ENCODE peak calls at places on chromosomes 3 and 15, in nine cellular contexts. X, V, A, W, C, Q, M, J and H are unnamed samples.
A peak's percentile ranks its signal among the peaks of the same experiment; 100 is the strongest.

GRCh38 chr3:59734061-59734460 is 684.2 kb upstream of the CFAP20DC start:
- DNase-seq in X (no peak), V (no peak), A (no peak), W (no peak), C (no peak), Q (no peak), M (no peak), J (no peak), H (no peak)

GRCh38 chr3:151305081-151305777 is 11.4 kb downstream of the GPR87 start:
- DNase-seq in X (peak; percentile 95), V (no peak), A (no peak), W (no peak), C (peak; percentile 48), Q (no peak), M (peak; percentile 51), J (no peak), H (peak; percentile 71)

GRCh38 chr3:28057548-28057947 is 183.9 kb upstream of the CMC1 start:
- DNase-seq in X (no peak), V (no peak), A (no peak), W (no peak), C (no peak), Q (no peak), M (no peak), J (no peak), H (no peak)

GRCh38 chr3:112974894-112975293 is at the start of gene CD200R1:
- DNase-seq in X (no peak), V (no peak), A (no peak), W (peak; percentile 27), C (no peak), Q (no peak), M (no peak), J (no peak), H (no peak)

GRCh38 chr3:68936855-68937254 is 4.5 kb upstream of the TAFA4 start:
- DNase-seq in X (no peak), V (no peak), A (no peak), W (no peak), C (no peak), Q (no peak), M (no peak), J (no peak), H (no peak)

GRCh38 chr15:31049122-31049521 is 52.4 kb downstream of the TRPM1 start:
- DNase-seq in X (no peak), V (no peak), A (no peak), W (no peak), C (no peak), Q (no peak), M (no peak), J (no peak), H (no peak)

GRCh38 chr3:129106320-129106719 is 15.3 kb downstream of the RAB43 start:
- DNase-seq in X (no peak), V (peak; percentile 43), A (no peak), W (no peak), C (no peak), Q (no peak), M (no peak), J (no peak), H (no peak)

GRCh38 chr3:116264546-116265174 is 180.6 kb downstream of the LSAMP start:
- DNase-seq in X (no peak), V (no peak), A (no peak), W (no peak), C (no peak), Q (no peak), M (no peak), J (no peak), H (no peak)

GRCh38 chr15:48939686-48940085 is 24.0 kb downstream of the SHC4 start:
- DNase-seq in X (peak; percentile 95), V (no peak), A (no peak), W (no peak), C (no peak), Q (no peak), M (no peak), J (no peak), H (no peak)

GRCh38 chr3:106466881-106467280 is 598.1 kb upstream of the CBLB start:
- DNase-seq in X (no peak), V (no peak), A (no peak), W (no peak), C (no peak), Q (no peak), M (no peak), J (no peak), H (no peak)

GRCh38 chr3:194827486-194827885 is 141.8 kb downstream of the FAM43A start:
- DNase-seq in X (no peak), V (no peak), A (no peak), W (no peak), C (no peak), Q (no peak), M (no peak), J (no peak), H (no peak)

GRCh38 chr3:128745742-128746141 is 19.8 kb downstream of the RAB7A start:
- DNase-seq in X (no peak), V (no peak), A (no peak), W (no peak), C (no peak), Q (no peak), M (no peak), J (no peak), H (no peak)

GRCh38 chr3:193788189-193788946 is 195.4 kb downstream of the OPA1 start:
- DNase-seq in X (peak; percentile 28), V (peak; percentile 57), A (peak; percentile 72), W (no peak), C (peak; percentile 54), Q (peak; percentile 76), M (peak; percentile 75), J (peak; percentile 70), H (peak; percentile 52)

GRCh38 chr15:36370735-36371115 is 208.7 kb upstream of the CDIN1 start:
- DNase-seq in X (no peak), V (no peak), A (no peak), W (no peak), C (no peak), Q (no peak), M (no peak), J (no peak), H (no peak)

GRCh38 chr15:57502116-57502515 is 89.6 kb upstream of the MYZAP start:
- DNase-seq in X (peak; percentile 43), V (no peak), A (no peak), W (no peak), C (no peak), Q (no peak), M (no peak), J (no peak), H (no peak)

GRCh38 chr15:51016615-51017014 is 78.1 kb downstream of the TNFAIP8L3 start:
- DNase-seq in X (no peak), V (no peak), A (no peak), W (no peak), C (no peak), Q (no peak), M (no peak), J (no peak), H (no peak)

GRCh38 chr3:190586631-190587000 is 72.7 kb downstream of the IL1RAP start:
- DNase-seq in X (peak; percentile 76), V (no peak), A (no peak), W (no peak), C (no peak), Q (no peak), M (no peak), J (no peak), H (no peak)

GRCh38 chr3:71681224-71681668 is 44.0 kb downstream of the EIF4E3 start:
- DNase-seq in X (peak; percentile 75), V (peak; percentile 64), A (peak; percentile 63), W (no peak), C (peak; percentile 63), Q (peak; percentile 34), M (peak; percentile 69), J (peak; percentile 53), H (peak; percentile 51)

GRCh38 chr15:72516734-72517133 is 42.6 kb downstream of the ARIH1 start:
- DNase-seq in X (no peak), V (no peak), A (no peak), W (no peak), C (no peak), Q (no peak), M (no peak), J (no peak), H (no peak)

GRCh38 chr3:50971487-50971924 is 296.8 kb downstream of the DOCK3 start:
- DNase-seq in X (peak; percentile 28), V (no peak), A (peak; percentile 52), W (peak; percentile 73), C (peak; percentile 34), Q (no peak), M (no peak), J (no peak), H (peak; percentile 37)

GRCh38 chr3:132788299-132788698 is 66.1 kb upstream of the NPHP3 start:
- DNase-seq in X (peak; percentile 66), V (no peak), A (no peak), W (no peak), C (no peak), Q (peak; percentile 57), M (no peak), J (peak; percentile 23), H (no peak)

GRCh38 chr3:196694202-196694638 is 17.8 kb downstream of the CEP19 start:
- DNase-seq in X (no peak), V (no peak), A (no peak), W (peak; percentile 36), C (no peak), Q (no peak), M (no peak), J (no peak), H (no peak)

GRCh38 chr3:32037932-32038271 is 56.4 kb downstream of the ZNF860 start:
- DNase-seq in X (no peak), V (no peak), A (no peak), W (no peak), C (no peak), Q (no peak), M (no peak), J (no peak), H (no peak)

GRCh38 chr3:77038928-77039605 is 832 bp upstream of the ROBO2 start:
- DNase-seq in X (no peak), V (peak; percentile 50), A (peak; percentile 45), W (no peak), C (no peak), Q (no peak), M (no peak), J (peak; percentile 23), H (no peak)
- H3K27ac ChIP-seq in X (no peak overlapping the region), V (peak overlapping the region; percentile 85), A (peak overlapping the region; percentile 31), W (no peak overlapping the region), C (no peak overlapping the region), Q (no peak overlapping the region), M (no peak overlapping the region), J (no peak overlapping the region), H (no peak overlapping the region)

GRCh38 chr3:99703535-99703934 is 65.1 kb downstream of the COL8A1 start:
- DNase-seq in X (no peak), V (no peak), A (no peak), W (no peak), C (no peak), Q (no peak), M (no peak), J (no peak), H (no peak)
- H3K27ac ChIP-seq in X (peak overlapping the region; percentile 92), V (no peak overlapping the region), A (no peak overlapping the region), W (no peak overlapping the region), C (no peak overlapping the region), Q (no peak overlapping the region), M (no peak overlapping the region), J (no peak overlapping the region), H (no peak overlapping the region)

GRCh38 chr3:156818890-156819289 is 7.3 kb upstream of the LEKR1 start:
- DNase-seq in X (peak; percentile 84), V (no peak), A (no peak), W (no peak), C (no peak), Q (no peak), M (no peak), J (no peak), H (no peak)
- H3K27ac ChIP-seq in X (peak overlapping the region; percentile 91), V (no peak overlapping the region), A (no peak overlapping the region), W (no peak overlapping the region), C (no peak overlapping the region), Q (no peak overlapping the region), M (no peak overlapping the region), J (no peak overlapping the region), H (no peak overlapping the region)

GRCh38 chr3:9690451-9691450 is 12.9 kb upstream of the CPNE9 start:
- DNase-seq in X (peak; percentile 46), V (no peak), A (peak; percentile 74), W (no peak), C (no peak), Q (no peak), M (no peak), J (no peak), H (no peak)
- H3K27ac ChIP-seq in X (no peak overlapping the region), V (no peak overlapping the region), A (no peak overlapping the region), W (no peak overlapping the region), C (no peak overlapping the region), Q (peak overlapping the region; percentile 20), M (no peak overlapping the region), J (no peak overlapping the region), H (no peak overlapping the region)